ENCODE peak calls at places on chromosomes 5 and 9, in seven cellular contexts. F, T, K, V, E, Q and N are unnamed samples. For H3K4me1 and H3K36me3, the result is how much of the 10 kb centered on the place peaks cover.

GRCh38 chr5:148734518-148734917 is 80.2 kb upstream of the HTR4 start:
- DNase-seq in K (no peak), V (no peak), Q (no peak), T (no peak), E (no peak), F (no peak), N (no peak)

GRCh38 chr5:42021923-42022322 is 96.8 kb downstream of the FBXO4 start:
- DNase-seq in K (no peak), Q (no peak), E (no peak), F (no peak), T (no peak), V (no peak), N (no peak)

GRCh38 chr9:136757751-136758140 is 297 bp downstream of the LCN8 start:
- DNase-seq in K (no peak), T (no peak), V (no peak), F (no peak), Q (no peak), E (no peak), N (no peak)

GRCh38 chr5:54883374-54884194 is 101.8 kb downstream of the ESM1 start:
- DNase-seq in E (peak), T (peak), F (no peak), V (peak), K (peak), Q (peak), N (no peak)

GRCh38 chr5:174251305-174251704 is 205.8 kb downstream of the NSG2 start:
- DNase-seq in F (no peak), T (no peak), E (no peak), V (no peak), Q (no peak), K (no peak), N (no peak)

GRCh38 chr5:172958268-172959046 is 767 bp upstream of the RPL26L1 start:
- DNase-seq in T (peak), F (peak), Q (peak), V (peak), E (peak), K (peak), N (peak)

GRCh38 chr9:30609713-30610112 is 1774.7 kb upstream of the ACO1 start:
- DNase-seq in V (no peak), T (no peak), K (no peak), F (no peak), E (no peak), Q (no peak), N (no peak)

GRCh38 chr9:130635721-130636647 is 28.4 kb upstream of the PRDM12 start:
- DNase-seq in T (no peak), K (no peak), F (no peak), Q (no peak), E (no peak), V (no peak), N (no peak)

GRCh38 chr5:139246394-139246793 is 47.1 kb upstream of the MATR3 start:
- DNase-seq in E (peak), F (no peak), V (no peak), K (no peak), T (peak), Q (no peak), N (peak)

GRCh38 chr5:81417052-81417451 is 23.1 kb upstream of the ACOT12 start:
- DNase-seq in T (no peak), V (no peak), E (no peak), Q (no peak), K (no peak), F (no peak), N (no peak)

GRCh38 chr5:80754900-80755299 is 100.1 kb upstream of the DHFR start:
- DNase-seq in E (no peak), Q (no peak), F (no peak), K (no peak), T (no peak), V (no peak), N (no peak)

GRCh38 chr9:37956904-37957663 is 53.2 kb upstream of the SLC25A51 start:
- DNase-seq in V (no peak), K (no peak), T (no peak), Q (no peak), F (no peak), E (no peak), N (no peak)

GRCh38 chr9:137160716-137161557 is 8.9 kb downstream of the LRRC26 start:
- DNase-seq in Q (no peak), T (no peak), K (no peak), V (no peak), E (peak), F (no peak), N (no peak)

GRCh38 chr5:101390317-101390908 is 487.3 kb upstream of the ST8SIA4 start:
- DNase-seq in V (no peak), Q (no peak), T (no peak), K (no peak), F (no peak), E (peak), N (no peak)

GRCh38 chr9:16147726-16148125 is 594.9 kb downstream of the CCDC171 start:
- DNase-seq in T (no peak), F (no peak), E (no peak), Q (no peak), K (no peak), V (no peak), N (no peak)

GRCh38 chr5:455806-456205 is 12.8 kb downstream of the EXOC3 start:
- DNase-seq in V (no peak), E (no peak), K (peak), T (no peak), F (no peak), Q (no peak), N (no peak)

GRCh38 chr9:107685399-107685798 is 195.8 kb upstream of the KLF4 start:
- DNase-seq in F (no peak), T (no peak), Q (no peak), E (no peak), K (no peak), V (no peak), N (no peak)

GRCh38 chr5:73282923-73283322 is 109.9 kb downstream of the TMEM174 start:
- DNase-seq in E (no peak), F (no peak), V (no peak), Q (no peak), T (no peak), K (no peak), N (no peak)

GRCh38 chr5:176653401-176653800 is 6.1 kb downstream of the TSPAN17 start:
- DNase-seq in F (no peak), E (no peak), Q (no peak), T (no peak), V (no peak), K (no peak), N (peak)

GRCh38 chr5:56490971-56491468 is 257.9 kb upstream of the ANKRD55 start:
- DNase-seq in K (no peak), Q (no peak), F (no peak), V (no peak), E (no peak), T (peak), N (no peak)

GRCh38 chr5:86565197-86565789 is 52.4 kb upstream of the COX7C start:
- DNase-seq in Q (no peak), F (no peak), E (no peak), V (no peak), K (no peak), T (no peak), N (no peak)

GRCh38 chr5:14721990-14722656 is 57.6 kb downstream of the OTULIN start:
- DNase-seq in E (no peak), F (no peak), T (no peak), V (no peak), Q (no peak), K (no peak), N (no peak)

GRCh38 chr9:124458441-124458840 is 8.2 kb downstream of the ADGRD2 start:
- DNase-seq in V (no peak), T (no peak), Q (peak), E (no peak), K (no peak), F (no peak), N (no peak)

GRCh38 chr9:121367651-121368510 is 2.2 kb downstream of the STOM start:
- DNase-seq in Q (no peak), T (no peak), E (peak), F (no peak), V (no peak), K (no peak), N (no peak)

GRCh38 chr9:136629879-136630661 is 32.6 kb upstream of the EGFL7 start:
- DNase-seq in E (peak), T (peak), K (peak), F (peak), V (peak), Q (peak), N (peak)

GRCh38 chr5:31995011-31995410 is 179.1 kb downstream of the GOLPH3 start:
- DNase-seq in Q (no peak), V (no peak), F (no peak), E (no peak), T (no peak), K (no peak), N (no peak)

GRCh38 chr9:127980056-127980705 is 608 bp downstream of the EEIG1 start:
- DNase-seq in Q (peak), V (no peak), E (peak), F (peak), K (peak), T (no peak), N (peak)

GRCh38 chr5:21452429-21452828 is 1400.7 kb downstream of the CDH12 start:
- DNase-seq in E (no peak), K (no peak), Q (no peak), V (no peak), F (no peak), T (no peak), N (no peak)

GRCh38 chr9:125446581-125447094 is 185.0 kb downstream of the GAPVD1 start:
- DNase-seq in K (no peak), V (no peak), E (no peak), Q (no peak), T (no peak), F (no peak), N (no peak)

GRCh38 chr5:92505925-92506324 is 1075.1 kb downstream of the NR2F1-AS1 start:
- DNase-seq in F (no peak), E (no peak), Q (no peak), K (no peak), T (no peak), V (no peak), N (no peak)

GRCh38 chr9:14868772-14869583 is 41.2 kb downstream of the FREM1 start:
- DNase-seq in Q (no peak), V (no peak), F (no peak), K (no peak), E (no peak), T (no peak), N (no peak)
- H3K27ac ChIP-seq in Q (no peak), V (no peak), F (no peak), K (no peak), E (no peak), T (no peak), N (no peak)

DNA sequence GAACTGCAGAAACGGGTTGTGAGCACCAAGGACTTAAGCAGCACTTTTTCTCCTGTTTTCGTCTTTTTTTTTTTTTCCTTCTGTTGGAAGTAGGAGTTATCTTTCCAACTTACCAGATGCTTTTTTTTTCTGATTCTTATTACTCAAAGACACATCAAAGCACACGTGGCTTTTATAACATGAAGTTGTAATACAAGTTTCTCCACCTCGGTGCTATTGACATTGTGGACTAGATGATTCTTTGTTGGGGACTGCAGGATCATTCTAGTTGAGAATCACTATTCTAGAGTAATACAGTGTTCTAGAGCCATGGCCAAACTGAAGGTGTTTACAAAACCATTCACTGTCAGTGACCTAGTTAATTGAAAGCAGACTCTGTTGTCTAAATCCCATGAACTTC is 51.5 kb downstream of the MYO10 start:
- DNase-seq in F (no peak), E (no peak), T (no peak), Q (no peak), V (no peak), K (no peak), N (no peak)
- H3K4me1 ChIP-seq in F (under half), E (under half), T (under half), Q (half or more), V (under half), K (under half), N (under half)

GRCh38 chr5:179613460-179614071 is 9.9 kb downstream of the HNRNPH1 start:
- DNase-seq in E (no peak), Q (no peak), F (peak), V (no peak), T (no peak), K (no peak), N (no peak)
- H3K36me3 ChIP-seq in E (half or more), Q (half or more), F (half or more), V (half or more), T (half or more), K (half or more), N (half or more)

GRCh38 chr9:112831281-112831851 is 59.3 kb downstream of the SLC46A2 start:
- DNase-seq in K (peak), Q (no peak), F (no peak), E (no peak), V (peak), T (peak), N (no peak)
- H3K27ac ChIP-seq in K (peak), Q (no peak), F (no peak), E (no peak), V (peak), T (no peak), N (no peak)

GRCh38 chr5:51381801-51382507 is 1.3 kb upstream of the ISL1 start:
- DNase-seq in Q (no peak), T (no peak), V (no peak), E (no peak), F (no peak), K (no peak), N (no peak)
- H3K4me1 ChIP-seq in Q (under half), T (under half), V (under half), E (half or more), F (under half), K (under half), N (under half)

DNA sequence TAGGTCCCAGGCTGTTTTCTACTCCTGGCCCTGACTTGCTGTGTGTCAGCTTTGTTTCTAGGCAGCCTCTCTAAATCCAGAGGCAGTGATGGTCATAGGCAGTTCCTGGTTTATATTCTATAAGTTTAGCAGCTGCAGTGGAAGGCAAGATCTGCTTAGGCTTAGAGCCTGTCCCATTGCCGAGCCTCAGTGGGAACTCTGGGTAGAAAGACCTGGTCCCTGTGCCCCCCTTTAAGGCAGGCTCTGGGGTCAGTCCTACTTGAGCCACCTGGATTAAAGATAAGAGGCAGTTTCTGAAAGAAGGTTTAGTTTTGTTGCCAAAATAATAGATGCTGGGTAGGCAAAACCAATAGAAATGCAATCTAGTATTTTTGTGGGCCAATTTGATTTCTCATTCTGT is 13.6 kb downstream of the MCCC2 start:
- DNase-seq in F (no peak), Q (no peak), E (no peak), V (no peak), K (no peak), T (no peak), N (no peak)
- H3K36me3 ChIP-seq in F (under half), Q (under half), E (under half), V (half or more), K (half or more), T (under half), N (under half)

GRCh38 chr9:35349287-35349990 is 140.5 kb upstream of the RUSC2 start:
- DNase-seq in K (no peak), T (no peak), F (no peak), E (no peak), V (no peak), Q (no peak), N (no peak)

GRCh38 chr9:35353731-35354365 is 136.1 kb upstream of the RUSC2 start:
- DNase-seq in E (no peak), V (no peak), T (no peak), F (no peak), Q (no peak), K (no peak), N (no peak)

GRCh38 chr9:35348109-35348508 is 141.8 kb upstream of the RUSC2 start:
- DNase-seq in T (no peak), F (no peak), V (no peak), Q (no peak), K (no peak), E (no peak), N (no peak)

GRCh38 chr9:35350827-35351549 is 138.9 kb upstream of the RUSC2 start:
- DNase-seq in Q (no peak), F (no peak), T (no peak), K (no peak), V (no peak), E (no peak), N (no peak)

GRCh38 chr9:35350212-35350611 is 139.7 kb upstream of the RUSC2 start:
- DNase-seq in E (no peak), Q (no peak), V (no peak), K (no peak), T (no peak), F (no peak), N (no peak)
- H3K27ac ChIP-seq in E (no peak), Q (no peak), V (peak), K (no peak), T (no peak), F (no peak), N (no peak)